ENCODE peak calls at places on chromosome 10, in nine cellular contexts. One of them, this sample, is unnamed.
A peak's percentile ranks its signal among the peaks of the same experiment; 100 is the strongest.

GRCh38 chr10:128440513-128441160 is 314.4 kb upstream of the MKI67 start:
- DNase-seq in SK-N-SH: no peak
- DNase-seq in spleen: no peak
- DNase-seq in GM12878: no peak
- DNase-seq in stomach: no peak
- DNase-seq in Panc1: no peak
- DNase-seq in endothelial cell of umbilical vein: no peak
- DNase-seq in breast epithelium: no peak
- DNase-seq in H1: no peak
- DNase-seq in this sample: no peak

GRCh38 chr10:88392222-88392621 is 190.9 kb downstream of the RNLS start:
- DNase-seq in SK-N-SH: no peak
- DNase-seq in spleen: no peak
- DNase-seq in GM12878: peak; percentile 80
- DNase-seq in stomach: no peak
- DNase-seq in Panc1: no peak
- DNase-seq in endothelial cell of umbilical vein: no peak
- DNase-seq in breast epithelium: no peak
- DNase-seq in H1: no peak
- DNase-seq in this sample: no peak

GRCh38 chr10:99975942-99976809 is 33.6 kb downstream of the DNMBP start:
- DNase-seq in SK-N-SH: no peak
- DNase-seq in spleen: no peak
- DNase-seq in GM12878: no peak
- DNase-seq in stomach: no peak
- DNase-seq in Panc1: no peak
- DNase-seq in endothelial cell of umbilical vein: peak; percentile 58
- DNase-seq in breast epithelium: no peak
- DNase-seq in H1: no peak
- DNase-seq in this sample: no peak

GRCh38 chr10:15487376-15487775 is 116.3 kb upstream of the FAM171A1 start:
- DNase-seq in SK-N-SH: no peak
- DNase-seq in spleen: no peak
- DNase-seq in GM12878: no peak
- DNase-seq in stomach: no peak
- DNase-seq in Panc1: no peak
- DNase-seq in endothelial cell of umbilical vein: no peak
- DNase-seq in breast epithelium: no peak
- DNase-seq in H1: no peak
- DNase-seq in this sample: no peak

GRCh38 chr10:71090330-71090729 is 122.0 kb upstream of the UNC5B start:
- DNase-seq in SK-N-SH: no peak
- DNase-seq in spleen: no peak
- DNase-seq in GM12878: no peak
- DNase-seq in stomach: peak; percentile 10
- DNase-seq in Panc1: no peak
- DNase-seq in endothelial cell of umbilical vein: no peak
- DNase-seq in breast epithelium: no peak
- DNase-seq in H1: no peak
- DNase-seq in this sample: peak; percentile 57

GRCh38 chr10:132328738-132329137 is 3.3 kb upstream of the LRRC27 start:
- DNase-seq in SK-N-SH: peak; percentile 55
- DNase-seq in spleen: peak; percentile 65
- DNase-seq in GM12878: no peak
- DNase-seq in stomach: no peak
- DNase-seq in Panc1: no peak
- DNase-seq in endothelial cell of umbilical vein: no peak
- DNase-seq in breast epithelium: no peak
- DNase-seq in H1: no peak
- DNase-seq in this sample: no peak

GRCh38 chr10:18071591-18071990 is 68.6 kb upstream of the CACNB2 start:
- DNase-seq in SK-N-SH: no peak
- DNase-seq in spleen: no peak
- DNase-seq in GM12878: no peak
- DNase-seq in stomach: no peak
- DNase-seq in Panc1: no peak
- DNase-seq in endothelial cell of umbilical vein: no peak
- DNase-seq in breast epithelium: no peak
- DNase-seq in H1: no peak
- DNase-seq in this sample: no peak

GRCh38 chr10:8050561-8051108 is 3.9 kb upstream of the GATA3 start:
- DNase-seq in SK-N-SH: no peak
- DNase-seq in spleen: no peak
- DNase-seq in GM12878: no peak
- DNase-seq in stomach: peak; percentile 42
- DNase-seq in Panc1: no peak
- DNase-seq in endothelial cell of umbilical vein: no peak
- DNase-seq in breast epithelium: no peak
- DNase-seq in H1: no peak
- DNase-seq in this sample: no peak

GRCh38 chr10:96073722-96074121 is 30.3 kb downstream of the CCNJ start:
- DNase-seq in SK-N-SH: no peak
- DNase-seq in spleen: no peak
- DNase-seq in GM12878: no peak
- DNase-seq in stomach: no peak
- DNase-seq in Panc1: no peak
- DNase-seq in endothelial cell of umbilical vein: peak; percentile 78
- DNase-seq in breast epithelium: no peak
- DNase-seq in H1: no peak
- DNase-seq in this sample: no peak

GRCh38 chr10:78342787-78343186 is 309.1 kb downstream of the RPS24 start:
- DNase-seq in SK-N-SH: no peak
- DNase-seq in spleen: peak; percentile 63
- DNase-seq in GM12878: no peak
- DNase-seq in stomach: peak; percentile 9
- DNase-seq in Panc1: no peak
- DNase-seq in endothelial cell of umbilical vein: no peak
- DNase-seq in breast epithelium: no peak
- DNase-seq in H1: no peak
- DNase-seq in this sample: peak; percentile 45

GRCh38 chr10:121999301-121999700 is 10.3 kb downstream of the TACC2 start:
- DNase-seq in SK-N-SH: no peak
- DNase-seq in spleen: no peak
- DNase-seq in GM12878: no peak
- DNase-seq in stomach: no peak
- DNase-seq in Panc1: no peak
- DNase-seq in endothelial cell of umbilical vein: no peak
- DNase-seq in breast epithelium: no peak
- DNase-seq in H1: no peak
- DNase-seq in this sample: no peak

GRCh38 chr10:131901181-131901829 is 497 bp downstream of the PPP2R2D start:
- DNase-seq in SK-N-SH: peak; percentile 71
- DNase-seq in spleen: peak; percentile 95
- DNase-seq in GM12878: no peak
- DNase-seq in stomach: peak; percentile 63
- DNase-seq in Panc1: no peak
- DNase-seq in endothelial cell of umbilical vein: peak; percentile 43
- DNase-seq in breast epithelium: no peak
- DNase-seq in H1: no peak
- DNase-seq in this sample: no peak

GRCh38 chr10:92124524-92125168 is 166.2 kb downstream of the CPEB3 start:
- DNase-seq in SK-N-SH: no peak
- DNase-seq in spleen: no peak
- DNase-seq in GM12878: no peak
- DNase-seq in stomach: peak; percentile 72
- DNase-seq in Panc1: no peak
- DNase-seq in endothelial cell of umbilical vein: peak; percentile 97
- DNase-seq in breast epithelium: no peak
- DNase-seq in H1: no peak
- DNase-seq in this sample: no peak

GRCh38 chr10:72466018-72466417 is 111.3 kb upstream of the DNAJB12 start:
- DNase-seq in SK-N-SH: no peak
- DNase-seq in spleen: no peak
- DNase-seq in GM12878: no peak
- DNase-seq in stomach: no peak
- DNase-seq in Panc1: no peak
- DNase-seq in endothelial cell of umbilical vein: no peak
- DNase-seq in breast epithelium: no peak
- DNase-seq in H1: no peak
- DNase-seq in this sample: no peak

GRCh38 chr10:132961-133898 is 2.0 kb upstream of the ZMYND11 start:
- DNase-seq in SK-N-SH: no peak
- DNase-seq in spleen: no peak
- DNase-seq in GM12878: no peak
- DNase-seq in stomach: no peak
- DNase-seq in Panc1: no peak
- DNase-seq in endothelial cell of umbilical vein: peak; percentile 45
- DNase-seq in breast epithelium: no peak
- DNase-seq in H1: no peak
- DNase-seq in this sample: no peak

GRCh38 chr10:30383366-30383765 is 34.3 kb upstream of the MTPAP start:
- DNase-seq in SK-N-SH: no peak
- DNase-seq in spleen: no peak
- DNase-seq in GM12878: no peak
- DNase-seq in stomach: no peak
- DNase-seq in Panc1: no peak
- DNase-seq in endothelial cell of umbilical vein: no peak
- DNase-seq in breast epithelium: no peak
- DNase-seq in H1: no peak
- DNase-seq in this sample: no peak

GRCh38 chr10:30386801-30387588 is 37.9 kb upstream of the MTPAP start:
- DNase-seq in SK-N-SH: no peak
- DNase-seq in spleen: no peak
- DNase-seq in GM12878: no peak
- DNase-seq in stomach: no peak
- DNase-seq in Panc1: no peak
- DNase-seq in endothelial cell of umbilical vein: no peak
- DNase-seq in breast epithelium: no peak
- DNase-seq in H1: no peak
- DNase-seq in this sample: no peak

GRCh38 chr10:30387646-30388243 is 38.7 kb upstream of the MTPAP start:
- DNase-seq in SK-N-SH: no peak
- DNase-seq in spleen: no peak
- DNase-seq in GM12878: no peak
- DNase-seq in stomach: no peak
- DNase-seq in Panc1: no peak
- DNase-seq in endothelial cell of umbilical vein: no peak
- DNase-seq in breast epithelium: no peak
- DNase-seq in H1: no peak
- DNase-seq in this sample: no peak

GRCh38 chr10:30384051-30384674 is 35.1 kb upstream of the MTPAP start:
- DNase-seq in SK-N-SH: no peak
- DNase-seq in spleen: no peak
- DNase-seq in GM12878: no peak
- DNase-seq in stomach: no peak
- DNase-seq in Panc1: no peak
- DNase-seq in endothelial cell of umbilical vein: no peak
- DNase-seq in breast epithelium: no peak
- DNase-seq in H1: no peak
- DNase-seq in this sample: no peak

GRCh38 chr10:30384791-30385201 is 35.7 kb upstream of the MTPAP start:
- DNase-seq in SK-N-SH: peak; percentile 68
- DNase-seq in spleen: no peak
- DNase-seq in GM12878: no peak
- DNase-seq in stomach: no peak
- DNase-seq in Panc1: peak; percentile 8
- DNase-seq in endothelial cell of umbilical vein: no peak
- DNase-seq in breast epithelium: no peak
- DNase-seq in H1: no peak
- DNase-seq in this sample: no peak
- TF ChIP-seq CTCF in SK-N-SH: peak; percentile 52
- TF ChIP-seq CTCF in spleen: peak; percentile 36
- TF ChIP-seq CTCF in GM12878: peak; percentile 48
- TF ChIP-seq CTCF in stomach: peak; percentile 17
- TF ChIP-seq CTCF in Panc1: peak; percentile 61
- TF ChIP-seq CTCF in endothelial cell of umbilical vein: no peak
- TF ChIP-seq CTCF in breast epithelium: no peak
- TF ChIP-seq CTCF in H1: peak; percentile 78
- TF ChIP-seq CTCF in this sample: no peak

DNA sequence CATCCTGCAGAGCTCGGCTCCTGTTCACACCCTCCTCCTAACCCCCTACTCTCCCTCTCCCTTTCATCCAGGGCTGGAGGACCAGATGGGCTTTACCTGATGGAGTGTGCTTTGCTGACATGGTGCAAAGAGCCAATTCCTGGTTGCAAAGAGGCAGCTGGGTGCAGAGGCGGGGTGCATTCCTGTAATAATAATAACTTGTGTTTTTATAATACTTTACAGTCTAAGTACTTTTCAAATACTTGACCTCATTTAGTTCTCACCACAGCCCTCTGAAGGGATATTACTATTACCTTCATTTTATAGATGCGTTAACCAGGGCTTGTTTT is 70.3 kb downstream of the TCF7L2 start:
- DNase-seq in SK-N-SH: no peak
- DNase-seq in spleen: no peak
- DNase-seq in GM12878: no peak
- DNase-seq in stomach: no peak
- DNase-seq in Panc1: no peak
- DNase-seq in endothelial cell of umbilical vein: no peak
- DNase-seq in breast epithelium: no peak
- DNase-seq in H1: no peak
- DNase-seq in this sample: no peak
- TF ChIP-seq POLR2AphosphoS5 in SK-N-SH: no peak
- TF ChIP-seq POLR2AphosphoS5 in spleen: no peak
- TF ChIP-seq POLR2AphosphoS5 in GM12878: no peak
- TF ChIP-seq POLR2AphosphoS5 in stomach: no peak
- TF ChIP-seq POLR2AphosphoS5 in Panc1: no peak
- TF ChIP-seq POLR2AphosphoS5 in endothelial cell of umbilical vein: no peak
- TF ChIP-seq POLR2AphosphoS5 in breast epithelium: no peak
- TF ChIP-seq POLR2AphosphoS5 in H1: no peak
- TF ChIP-seq POLR2AphosphoS5 in this sample: no peak

DNA sequence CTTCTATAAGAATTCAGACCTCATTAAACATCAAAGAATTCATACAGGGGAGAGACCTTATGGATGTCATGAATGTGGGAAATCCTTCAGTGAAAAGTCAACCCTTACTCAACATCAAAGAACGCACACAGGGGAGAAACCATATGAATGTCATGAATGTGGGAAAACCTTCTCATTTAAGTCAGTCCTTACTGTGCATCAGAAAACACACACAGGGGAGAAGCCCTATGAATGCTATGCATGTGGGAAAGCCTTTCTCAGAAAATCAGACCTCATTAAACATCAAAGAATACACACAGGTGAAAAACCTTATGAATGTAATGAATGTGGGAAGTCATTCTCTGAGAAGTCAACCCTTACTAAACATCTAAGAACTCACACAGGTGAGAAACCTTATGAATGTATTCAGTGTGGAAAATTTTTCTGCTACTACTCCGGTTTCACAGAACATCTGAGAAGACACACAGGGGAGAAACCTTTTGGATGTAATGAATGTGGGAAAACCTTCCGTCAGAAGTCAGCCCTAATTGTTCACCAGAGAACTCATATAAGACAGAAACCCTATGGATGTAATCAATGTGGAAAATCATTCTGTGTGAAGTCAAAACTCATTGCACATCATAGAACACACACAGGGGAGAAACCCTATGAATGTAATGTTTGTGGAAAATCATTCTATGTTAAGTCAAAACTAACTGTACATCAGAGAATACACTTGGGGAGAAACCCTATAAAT is 24.1 kb downstream of the ZNF37A start:
- DNase-seq in SK-N-SH: no peak
- DNase-seq in spleen: no peak
- DNase-seq in GM12878: no peak
- DNase-seq in stomach: no peak
- DNase-seq in Panc1: no peak
- DNase-seq in endothelial cell of umbilical vein: peak; percentile 11
- DNase-seq in breast epithelium: no peak
- DNase-seq in H1: no peak
- DNase-seq in this sample: no peak
- H3K9me3 ChIP-seq in SK-N-SH: peaks cover 42% of the 10 kb centered on the region
- H3K9me3 ChIP-seq in spleen: peaks cover 100% of the 10 kb centered on the region
- H3K9me3 ChIP-seq in GM12878: peaks cover 54% of the 10 kb centered on the region
- H3K9me3 ChIP-seq in stomach: peaks cover 99% of the 10 kb centered on the region
- H3K9me3 ChIP-seq in Panc1: peaks cover 51% of the 10 kb centered on the region
- H3K9me3 ChIP-seq in endothelial cell of umbilical vein: peaks cover 22% of the 10 kb centered on the region
- H3K9me3 ChIP-seq in breast epithelium: peaks cover 96% of the 10 kb centered on the region
- H3K9me3 ChIP-seq in H1: peaks cover 86% of the 10 kb centered on the region
- H3K9me3 ChIP-seq in this sample: peaks cover 99% of the 10 kb centered on the region

GRCh38 chr10:43576580-43576979 is 2.2 kb upstream of the ZNF239 start:
- DNase-seq in SK-N-SH: no peak
- DNase-seq in spleen: no peak
- DNase-seq in GM12878: no peak
- DNase-seq in stomach: no peak
- DNase-seq in Panc1: no peak
- DNase-seq in endothelial cell of umbilical vein: no peak
- DNase-seq in breast epithelium: no peak
- DNase-seq in H1: no peak
- DNase-seq in this sample: no peak
- TF ChIP-seq CTCF in SK-N-SH: no peak
- TF ChIP-seq CTCF in spleen: no peak
- TF ChIP-seq CTCF in GM12878: no peak
- TF ChIP-seq CTCF in stomach: no peak
- TF ChIP-seq CTCF in Panc1: no peak
- TF ChIP-seq CTCF in endothelial cell of umbilical vein: no peak
- TF ChIP-seq CTCF in breast epithelium: no peak
- TF ChIP-seq CTCF in H1: no peak
- TF ChIP-seq CTCF in this sample: no peak

This sample was measured in esophagus muscularis mucosa.